ENCODE peak calls at places on chromosomes 3 and 15, in four cellular contexts. One of them, this sample, is unnamed.

GRCh38 chr3:154864947-154865346 is 215.2 kb upstream of the MME start:
- DNase-seq in HL-60: no peak
- DNase-seq in K562: no peak
- DNase-seq in GM12878: no peak
- DNase-seq in this sample: no peak

GRCh38 chr3:46981932-46982471 is 2.5 kb downstream of the NBEAL2 start:
- DNase-seq in GM12878: no peak
- DNase-seq in K562: no peak
- DNase-seq in HL-60: peak
- DNase-seq in this sample: no peak

GRCh38 chr3:50416736-50417636 is 57.7 kb upstream of the TMEM115 start:
- DNase-seq in GM12878: no peak
- DNase-seq in K562: no peak
- DNase-seq in HL-60: no peak
- DNase-seq in this sample: no peak

GRCh38 chr3:181458857-181459256 is 252.9 kb upstream of the SOX2 start:
- DNase-seq in GM12878: no peak
- DNase-seq in K562: no peak
- DNase-seq in HL-60: no peak
- DNase-seq in this sample: no peak

GRCh38 chr3:37819591-37819990 is 42.1 kb upstream of the CTDSPL start:
- DNase-seq in K562: no peak
- DNase-seq in HL-60: no peak
- DNase-seq in GM12878: no peak
- DNase-seq in this sample: no peak

GRCh38 chr15:40338921-40339620 is 1.7 kb downstream of the CCDC9B start:
- DNase-seq in HL-60: no peak
- DNase-seq in GM12878: no peak
- DNase-seq in K562: no peak
- DNase-seq in this sample: no peak

GRCh38 chr15:59762558-59762957 is 73.4 kb upstream of the BNIP2 start:
- DNase-seq in HL-60: no peak
- DNase-seq in GM12878: no peak
- DNase-seq in K562: no peak
- DNase-seq in this sample: no peak

GRCh38 chr3:158420654-158421396 is 150.2 kb upstream of the MLF1 start:
- DNase-seq in K562: no peak
- DNase-seq in GM12878: peak
- DNase-seq in HL-60: no peak
- DNase-seq in this sample: no peak

GRCh38 chr3:76138921-76139320 is 353.6 kb upstream of the ZNF717 start:
- DNase-seq in HL-60: no peak
- DNase-seq in GM12878: no peak
- DNase-seq in K562: no peak
- DNase-seq in this sample: no peak

GRCh38 chr15:65195542-65196026 is 10.4 kb upstream of the CLPX start:
- DNase-seq in GM12878: no peak
- DNase-seq in K562: no peak
- DNase-seq in HL-60: no peak
- DNase-seq in this sample: no peak

GRCh38 chr15:90322531-90322930 is 29.6 kb upstream of the ZNF774 start:
- DNase-seq in HL-60: no peak
- DNase-seq in K562: no peak
- DNase-seq in GM12878: no peak
- DNase-seq in this sample: no peak

GRCh38 chr3:18237251-18238005 is 187.7 kb downstream of the SATB1 start:
- DNase-seq in HL-60: no peak
- DNase-seq in GM12878: no peak
- DNase-seq in K562: no peak
- DNase-seq in this sample: no peak

GRCh38 chr15:91549581-91549980 is 303.9 kb upstream of the SLCO3A1 start:
- DNase-seq in K562: no peak
- DNase-seq in GM12878: no peak
- DNase-seq in HL-60: peak
- DNase-seq in this sample: no peak

GRCh38 chr3:47912006-47912504 is 104.2 kb downstream of the MAP4 start:
- DNase-seq in HL-60: no peak
- DNase-seq in GM12878: no peak
- DNase-seq in K562: no peak
- DNase-seq in this sample: no peak

GRCh38 chr15:52481915-52482314 is 46.8 kb downstream of the MYO5A start:
- DNase-seq in GM12878: peak
- DNase-seq in HL-60: peak
- DNase-seq in K562: no peak
- DNase-seq in this sample: no peak

GRCh38 chr3:155411500-155412223 is 118.2 kb upstream of the STRIT1 start:
- DNase-seq in GM12878: no peak
- DNase-seq in K562: no peak
- DNase-seq in HL-60: no peak
- DNase-seq in this sample: no peak

GRCh38 chr15:67121725-67122600 is 56.6 kb downstream of the SMAD3 start:
- DNase-seq in K562: no peak
- DNase-seq in GM12878: no peak
- DNase-seq in HL-60: no peak
- DNase-seq in this sample: no peak

GRCh38 chr3:14119166-14119510 is 5.5 kb downstream of the CHCHD4 start:
- DNase-seq in HL-60: no peak
- DNase-seq in K562: no peak
- DNase-seq in GM12878: no peak
- DNase-seq in this sample: no peak

GRCh38 chr15:85361306-85361705 is 19.1 kb upstream of the AKAP13 start:
- DNase-seq in K562: no peak
- DNase-seq in HL-60: no peak
- DNase-seq in GM12878: peak
- DNase-seq in this sample: peak

GRCh38 chr3:188627652-188628051 is 473.7 kb downstream of the LPP start:
- DNase-seq in K562: no peak
- DNase-seq in GM12878: no peak
- DNase-seq in HL-60: no peak
- DNase-seq in this sample: no peak

GRCh38 chr3:181461381-181461780 is 250.3 kb upstream of the SOX2 start:
- DNase-seq in HL-60: no peak
- DNase-seq in K562: no peak
- DNase-seq in GM12878: no peak
- DNase-seq in this sample: no peak

GRCh38 chr3:188349276-188349962 is 195.5 kb downstream of the LPP start:
- DNase-seq in GM12878: no peak
- DNase-seq in K562: no peak
- DNase-seq in HL-60: no peak
- DNase-seq in this sample: no peak

GRCh38 chr3:119297169-119297568 is 3.0 kb downstream of the ARHGAP31 start:
- DNase-seq in GM12878: no peak
- DNase-seq in HL-60: no peak
- DNase-seq in K562: no peak
- DNase-seq in this sample: no peak

GRCh38 chr15:29765898-29766537 is 56.2 kb downstream of the TJP1 start:
- DNase-seq in GM12878: no peak
- DNase-seq in K562: no peak
- DNase-seq in HL-60: no peak
- DNase-seq in this sample: no peak

GRCh38 chr3:125120370-125121122 is 64.7 kb upstream of the HEG1 start:
- DNase-seq in GM12878: no peak
- DNase-seq in K562: no peak
- DNase-seq in HL-60: no peak
- DNase-seq in this sample: no peak

GRCh38 chr3:197381371-197381770 is 83.0 kb upstream of the DLG1 start:
- DNase-seq in K562: no peak
- DNase-seq in HL-60: no peak
- DNase-seq in GM12878: no peak
- DNase-seq in this sample: no peak

GRCh38 chr3:70824785-70825184 is 512.3 kb upstream of the MDFIC2 start:
- DNase-seq in HL-60: no peak
- DNase-seq in K562: no peak
- DNase-seq in GM12878: no peak
- DNase-seq in this sample: no peak

GRCh38 chr3:38640661-38641441 is 8.6 kb downstream of the SCN5A start:
- DNase-seq in K562: no peak
- DNase-seq in GM12878: no peak
- DNase-seq in HL-60: no peak
- DNase-seq in this sample: no peak

GRCh38 chr15:78859971-78860733 is 12.5 kb upstream of the MORF4L1 start:
- DNase-seq in K562: peak
- DNase-seq in HL-60: peak
- DNase-seq in GM12878: peak
- DNase-seq in this sample: no peak
- TF ChIP-seq SPI1 in K562: no peak
- TF ChIP-seq SPI1 in HL-60: no peak
- TF ChIP-seq SPI1 in GM12878: no peak
- TF ChIP-seq SPI1 in this sample: no peak

DNA sequence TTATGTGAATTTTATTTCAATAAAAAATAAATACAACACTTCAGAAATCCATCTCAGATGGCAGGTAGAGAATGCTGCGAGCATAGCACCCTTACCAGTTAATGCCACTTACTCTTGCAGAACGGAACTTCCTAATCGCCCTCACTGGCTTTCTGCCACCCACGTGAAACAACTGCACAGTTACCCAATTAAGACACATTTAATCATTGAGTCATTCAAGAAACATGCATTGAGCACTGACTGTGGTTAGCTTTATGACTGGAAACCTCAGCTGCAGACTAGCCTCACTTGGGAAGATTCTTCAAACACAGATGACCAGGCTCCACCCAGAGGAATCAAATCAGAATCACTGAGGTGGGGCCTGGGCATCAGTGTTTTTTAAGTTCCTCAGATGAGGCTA is 5.6 kb upstream of the MFGE8 start:
- DNase-seq in K562: no peak
- DNase-seq in GM12878: peak
- DNase-seq in HL-60: peak
- DNase-seq in this sample: no peak
- TF ChIP-seq SPI1 in K562: no peak
- TF ChIP-seq SPI1 in GM12878: no peak
- TF ChIP-seq SPI1 in HL-60: no peak
- TF ChIP-seq SPI1 in this sample: no peak

DNA sequence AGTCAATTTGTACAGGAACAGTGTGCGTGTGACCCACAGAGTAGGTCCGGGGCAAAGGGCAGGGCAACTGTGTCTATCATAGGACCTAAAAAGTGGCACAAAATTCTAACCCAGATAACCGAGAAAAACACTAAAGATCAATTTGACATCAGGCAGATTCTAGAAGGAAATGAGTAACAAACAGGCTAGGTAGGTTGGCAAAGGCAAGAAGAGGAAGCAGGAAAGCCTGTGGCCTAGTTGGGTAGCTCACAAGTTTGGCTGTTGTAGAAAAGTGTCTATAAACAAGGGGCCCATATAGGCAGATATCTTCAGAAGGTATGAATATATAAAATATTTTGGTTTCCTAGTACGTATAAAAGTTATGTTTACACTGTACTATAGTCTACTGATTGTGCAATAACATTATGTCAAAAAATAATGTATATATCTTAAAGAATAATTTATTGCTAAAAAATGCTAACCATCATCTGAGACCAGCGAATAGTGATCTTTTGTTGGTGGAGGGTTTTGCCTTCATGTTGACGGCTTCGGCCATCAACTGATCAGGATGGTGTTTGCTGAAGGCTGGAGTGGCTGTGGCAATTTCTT is 13.3 kb upstream of the OR5K1 start:
- DNase-seq in GM12878: no peak
- DNase-seq in HL-60: no peak
- DNase-seq in K562: no peak
- DNase-seq in this sample: no peak
- TF ChIP-seq SPI1 in GM12878: peak
- TF ChIP-seq SPI1 in HL-60: no peak
- TF ChIP-seq SPI1 in K562: no peak
- TF ChIP-seq SPI1 in this sample: peak

GRCh38 chr15:47819158-47819557 is 101.9 kb downstream of the SEMA6D start:
- DNase-seq in K562: no peak
- DNase-seq in GM12878: no peak
- DNase-seq in HL-60: no peak
- DNase-seq in this sample: no peak

GRCh38 chr15:47817825-47818681 is 100.7 kb downstream of the SEMA6D start:
- DNase-seq in HL-60: no peak
- DNase-seq in GM12878: no peak
- DNase-seq in K562: no peak
- DNase-seq in this sample: no peak

GRCh38 chr15:47822066-47822465 is 104.8 kb downstream of the SEMA6D start:
- DNase-seq in HL-60: no peak
- DNase-seq in K562: no peak
- DNase-seq in GM12878: no peak
- DNase-seq in this sample: no peak

GRCh38 chr15:47820047-47820779 is 102.9 kb downstream of the SEMA6D start:
- DNase-seq in GM12878: no peak
- DNase-seq in K562: no peak
- DNase-seq in HL-60: no peak
- DNase-seq in this sample: no peak

GRCh38 chr15:47820780-47821319 is 103.5 kb downstream of the SEMA6D start:
- DNase-seq in HL-60: no peak
- DNase-seq in GM12878: no peak
- DNase-seq in K562: no peak
- DNase-seq in this sample: no peak
- TF ChIP-seq SPI1 in HL-60: no peak
- TF ChIP-seq SPI1 in GM12878: no peak
- TF ChIP-seq SPI1 in K562: no peak
- TF ChIP-seq SPI1 in this sample: no peak

GRCh38 chr3:133506215-133506901 is 67.1 kb upstream of the CDV3 start:
- DNase-seq in K562: no peak
- DNase-seq in GM12878: peak
- DNase-seq in HL-60: no peak
- DNase-seq in this sample: peak

GRCh38 chr3:133504736-133505135 is 68.8 kb upstream of the CDV3 start:
- DNase-seq in K562: no peak
- DNase-seq in GM12878: no peak
- DNase-seq in HL-60: no peak
- DNase-seq in this sample: no peak

GRCh38 chr3:133503409-133503808 is 70.1 kb upstream of the CDV3 start:
- DNase-seq in GM12878: no peak
- DNase-seq in K562: no peak
- DNase-seq in HL-60: no peak
- DNase-seq in this sample: no peak

GRCh38 chr3:133509482-133509881 is 64.0 kb upstream of the CDV3 start:
- DNase-seq in HL-60: no peak
- DNase-seq in K562: no peak
- DNase-seq in GM12878: no peak
- DNase-seq in this sample: no peak

DNA sequence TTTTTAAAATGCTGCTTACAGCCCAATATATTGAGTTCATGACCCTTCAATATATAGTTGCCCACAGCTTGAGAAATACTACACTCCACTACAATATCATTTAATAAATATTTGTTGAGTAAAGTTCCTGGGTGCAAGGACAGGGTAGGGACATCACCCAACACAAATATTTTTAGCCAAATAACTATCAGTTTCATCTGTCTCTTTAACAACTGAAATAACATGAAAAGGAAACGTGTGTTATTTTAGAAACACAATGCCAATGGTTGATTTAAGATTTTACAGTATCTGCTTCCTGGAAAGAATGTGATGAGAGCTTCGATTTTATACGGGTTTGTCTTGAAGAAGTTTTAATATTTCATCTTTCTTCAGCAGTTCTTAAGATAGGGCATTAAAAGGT is 67.7 kb upstream of the CDV3 start:
- DNase-seq in K562: no peak
- DNase-seq in GM12878: no peak
- DNase-seq in HL-60: no peak
- DNase-seq in this sample: no peak
- TF ChIP-seq SPI1 in K562: no peak
- TF ChIP-seq SPI1 in GM12878: no peak
- TF ChIP-seq SPI1 in HL-60: no peak
- TF ChIP-seq SPI1 in this sample: no peak